ENCODE peak calls at places on chromosomes 2 and 18, in seven cellular contexts. T is fibroblast of lung, H is mesendoderm, E is trophoblast cell, A is H1, O is mesenchymal stem cell, L is GM23338. U is an unnamed sample.

GRCh38 chr2:237980751-237981150 is 13.9 kb downstream of the UBE2F start:
- DNase-seq in T (no peak), H (no peak), E (no peak), A (no peak), O (no peak), L (no peak), U (no peak)

GRCh38 chr18:2402084-2402483 is 169.2 kb downstream of the METTL4 start:
- DNase-seq in T (no peak), H (no peak), E (no peak), A (no peak), O (peak), L (no peak), U (no peak)

GRCh38 chr2:240296611-240297552 is 138.6 kb upstream of the GPC1 start:
- DNase-seq in T (no peak), H (no peak), E (no peak), A (no peak), O (no peak), L (no peak), U (peak)

GRCh38 chr18:49894827-49895226 is 81.5 kb upstream of the ACAA2 start:
- DNase-seq in T (no peak), H (no peak), E (no peak), A (no peak), O (no peak), L (no peak), U (no peak)

GRCh38 chr2:189548686-189549439 is 31.7 kb downstream of the SLC40A1 start:
- DNase-seq in T (peak), H (no peak), E (no peak), A (no peak), O (peak), L (no peak), U (no peak)

GRCh38 chr18:58167073-58167472 is 123.0 kb downstream of the NEDD4L start:
- DNase-seq in T (no peak), H (no peak), E (no peak), A (no peak), O (no peak), L (no peak), U (no peak)

GRCh38 chr2:62197017-62197586 is 1.2 kb downstream of the B3GNT2 start:
- DNase-seq in T (no peak), H (no peak), E (no peak), A (no peak), O (no peak), L (no peak), U (peak)

GRCh38 chr2:16192416-16193216 is 252.3 kb downstream of the MYCN start:
- DNase-seq in T (no peak), H (no peak), E (no peak), A (no peak), O (no peak), L (no peak), U (no peak)

GRCh38 chr2:3651686-3652516 is 6.1 kb upstream of the ALLC start:
- DNase-seq in T (peak), H (peak), E (no peak), A (peak), O (peak), L (peak), U (peak)

GRCh38 chr18:22848618-22849017 is 84.5 kb upstream of the RBBP8 start:
- DNase-seq in T (peak), H (no peak), E (no peak), A (no peak), O (peak), L (no peak), U (no peak)

GRCh38 chr2:201320701-201321100 is 36.4 kb downstream of the FLACC1 start:
- DNase-seq in T (no peak), H (no peak), E (no peak), A (no peak), O (no peak), L (no peak), U (no peak)

GRCh38 chr2:215912299-215912842 is 101.0 kb downstream of the MREG start:
- DNase-seq in T (no peak), H (no peak), E (no peak), A (no peak), O (no peak), L (no peak), U (no peak)

GRCh38 chr18:63924551-63924950 is 16.8 kb downstream of the SERPINB10 start:
- DNase-seq in T (no peak), H (no peak), E (no peak), A (no peak), O (peak), L (no peak), U (no peak)

GRCh38 chr2:164810843-164811242 is 30.8 kb downstream of the COBLL1 start:
- DNase-seq in T (peak), H (no peak), E (no peak), A (no peak), O (peak), L (no peak), U (no peak)

GRCh38 chr2:131641414-131642206 is 113.9 kb downstream of the CCDC74A start:
- DNase-seq in T (peak), H (no peak), E (no peak), A (no peak), O (peak), L (no peak), U (no peak)

GRCh38 chr18:647304-647703 is 10.1 kb upstream of the TYMS start:
- DNase-seq in T (no peak), H (no peak), E (no peak), A (no peak), O (no peak), L (no peak), U (no peak)

GRCh38 chr2:100446696-100447095 is 23.6 kb upstream of the NMS start:
- DNase-seq in T (no peak), H (no peak), E (no peak), A (no peak), O (no peak), L (no peak), U (no peak)

GRCh38 chr2:86786001-86786536 is 4.6 kb downstream of the CD8A start:
- DNase-seq in T (no peak), H (peak), E (no peak), A (no peak), O (no peak), L (no peak), U (no peak)

GRCh38 chr2:65576861-65577601 is 144.6 kb upstream of the SPRED2 start:
- DNase-seq in T (peak), H (peak), E (peak), A (no peak), O (peak), L (peak), U (no peak)

GRCh38 chr2:95376311-95377215 is 25.9 kb upstream of the FAHD2A start:
- DNase-seq in T (no peak), H (no peak), E (no peak), A (no peak), O (no peak), L (no peak), U (no peak)

GRCh38 chr18:74447404-74448152 is 9.5 kb downstream of the DIPK1C start:
- DNase-seq in T (no peak), H (no peak), E (no peak), A (no peak), O (no peak), L (no peak), U (no peak)

GRCh38 chr2:196409376-196409775 is 230.1 kb upstream of the CCDC150 start:
- DNase-seq in T (no peak), H (no peak), E (no peak), A (no peak), O (no peak), L (no peak), U (no peak)

GRCh38 chr2:20664431-20665260 is 2.3 kb upstream of the GDF7 start:
- DNase-seq in T (no peak), H (no peak), E (no peak), A (no peak), O (no peak), L (no peak), U (no peak)
- H3K4me2 ChIP-seq in T (no peak), H (no peak), E (no peak), A (peak), O (peak), L (peak), U (no peak)

GRCh38 chr2:109126501-109126860 is 2.5 kb upstream of the SH3RF3 start:
- DNase-seq in T (peak), H (peak), E (peak), A (no peak), O (peak), L (no peak), U (peak)

GRCh38 chr2:109125595-109126500 is 3.2 kb upstream of the SH3RF3 start:
- DNase-seq in T (peak), H (peak), E (no peak), A (peak), O (peak), L (no peak), U (no peak)

GRCh38 chr2:109127556-109127955 is 1.4 kb upstream of the SH3RF3 start:
- DNase-seq in T (no peak), H (no peak), E (no peak), A (no peak), O (no peak), L (no peak), U (no peak)

GRCh38 chr2:109123586-109124201 is 5.3 kb upstream of the SH3RF3 start:
- DNase-seq in T (no peak), H (no peak), E (no peak), A (peak), O (no peak), L (no peak), U (no peak)

DNA sequence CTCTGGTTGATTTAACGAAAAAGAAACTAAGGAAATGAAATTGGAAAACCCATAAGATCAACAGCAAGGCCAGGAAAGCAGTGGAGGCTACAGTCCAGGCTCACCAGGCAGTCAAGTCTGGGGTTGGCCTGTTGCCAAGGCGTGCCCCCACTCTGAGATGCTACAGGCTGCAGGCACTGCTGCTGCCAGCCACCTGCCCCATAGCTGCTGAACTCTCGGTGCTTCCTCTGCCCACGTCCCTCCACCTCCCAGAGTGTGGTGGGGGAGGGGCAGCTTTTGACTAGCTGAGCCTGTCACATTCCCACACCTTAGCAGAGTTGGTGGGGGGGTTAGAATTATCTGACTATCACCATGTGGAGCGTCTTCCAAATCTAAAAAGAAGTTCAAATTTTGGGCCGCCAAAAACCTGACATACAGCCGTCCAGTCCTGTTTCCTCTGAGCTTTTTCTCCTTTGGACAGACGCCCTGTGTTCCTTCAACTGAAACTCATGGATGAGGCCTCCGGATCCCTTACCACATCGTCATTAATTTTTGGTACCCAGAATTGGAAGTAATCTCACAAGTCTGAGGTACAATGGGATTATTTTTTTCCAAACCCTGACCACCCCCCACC is 3.9 kb upstream of the SH3RF3 start:
- DNase-seq in T (no peak), H (peak), E (no peak), A (peak), O (no peak), L (peak), U (peak)
- H3K4me2 ChIP-seq in T (peak), H (no peak), E (no peak), A (no peak), O (peak), L (no peak), U (no peak)

GRCh38 chr2:161077367-161078210 is 82.6 kb upstream of the TANK start:
- DNase-seq in T (peak), H (no peak), E (no peak), A (no peak), O (peak), L (no peak), U (peak)
- H3K4me2 ChIP-seq in T (no peak), H (no peak), E (no peak), A (no peak), O (no peak), L (no peak), U (peak)

GRCh38 chr2:153606623-153607022 is 128.1 kb upstream of the RPRM start:
- DNase-seq in T (no peak), H (no peak), E (no peak), A (no peak), O (no peak), L (no peak), U (no peak)

GRCh38 chr2:153595939-153596338 is 117.4 kb upstream of the RPRM start:
- DNase-seq in T (no peak), H (peak), E (no peak), A (no peak), O (no peak), L (peak), U (no peak)

GRCh38 chr2:153601812-153602211 is 123.2 kb upstream of the RPRM start:
- DNase-seq in T (no peak), H (no peak), E (no peak), A (no peak), O (no peak), L (no peak), U (no peak)
- H3K4me2 ChIP-seq in T (no peak), H (no peak), E (no peak), A (no peak), O (no peak), L (no peak), U (no peak)

GRCh38 chr2:159489476-159489875 is 126.9 kb downstream of the BAZ2B start:
- DNase-seq in T (no peak), H (no peak), E (no peak), A (no peak), O (no peak), L (no peak), U (no peak)
- H3K4me2 ChIP-seq in T (no peak), H (no peak), E (no peak), A (no peak), O (no peak), L (no peak), U (no peak)

DNA sequence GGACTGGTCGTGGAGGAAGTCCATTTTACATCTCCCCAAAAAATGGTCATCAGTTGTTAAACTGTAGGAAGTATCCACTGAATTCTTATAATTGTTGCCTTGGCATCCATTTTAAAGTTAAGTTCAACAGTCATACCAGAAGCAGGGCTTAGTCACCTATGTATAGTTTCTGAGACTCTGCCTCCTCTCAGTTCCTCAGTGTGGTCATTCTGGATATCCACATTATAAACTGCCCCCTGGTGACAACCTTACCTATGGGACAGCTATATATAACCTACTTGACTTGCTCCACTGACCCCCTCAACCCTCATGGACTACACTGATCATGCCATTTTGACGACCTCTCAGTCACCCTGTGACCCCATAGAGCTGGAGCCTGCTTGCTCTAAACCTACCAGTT is 617.0 kb downstream of the LRP1B start:
- DNase-seq in T (no peak), H (peak), E (no peak), A (no peak), O (no peak), L (no peak), U (no peak)
- H3K4me2 ChIP-seq in T (no peak), H (no peak), E (no peak), A (no peak), O (no peak), L (no peak), U (no peak)

GRCh38 chr18:30623401-30624065 is 419.0 kb downstream of the DSC3 start:
- DNase-seq in T (no peak), H (no peak), E (no peak), A (no peak), O (peak), L (no peak), U (no peak)

GRCh38 chr18:30618567-30618966 is 424.0 kb downstream of the DSC3 start:
- DNase-seq in T (no peak), H (peak), E (no peak), A (no peak), O (no peak), L (no peak), U (no peak)

GRCh38 chr18:30625961-30626360 is 416.6 kb downstream of the DSC3 start:
- DNase-seq in T (no peak), H (no peak), E (no peak), A (no peak), O (no peak), L (no peak), U (no peak)

GRCh38 chr18:30622104-30622503 is 420.4 kb downstream of the DSC3 start:
- DNase-seq in T (no peak), H (no peak), E (no peak), A (no peak), O (no peak), L (no peak), U (no peak)

DNA sequence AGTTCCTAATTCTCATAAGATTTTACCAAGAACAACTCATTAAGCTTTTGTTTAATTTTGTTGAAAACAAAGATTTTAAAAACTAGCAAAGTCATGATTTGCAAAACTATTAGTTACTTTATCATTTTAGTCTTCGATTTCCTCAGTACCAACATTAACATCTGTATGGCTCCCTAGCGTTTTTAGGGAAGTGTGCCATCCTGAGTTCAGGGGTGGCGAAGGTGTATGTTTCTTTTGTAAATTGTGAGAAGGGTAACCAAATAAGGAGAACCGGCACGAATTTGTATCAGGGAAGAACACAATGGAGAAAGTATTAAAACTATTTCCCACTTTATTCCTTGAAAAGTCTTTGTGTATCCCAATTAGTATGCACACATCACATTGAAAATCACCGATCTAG is 419.9 kb downstream of the DSC3 start:
- DNase-seq in T (no peak), H (no peak), E (no peak), A (no peak), O (no peak), L (no peak), U (no peak)
- H3K4me2 ChIP-seq in T (no peak), H (no peak), E (no peak), A (peak), O (no peak), L (peak), U (no peak)

U was measured in DND-41.